ENCODE peak calls at places on chromosomes 3 and 15, in five cellular contexts. V, E, N, T and P are unnamed samples.
A peak's percentile ranks its signal among the peaks of the same experiment; 100 is the strongest.

GRCh38 chr15:22968356-22968755 is 11.8 kb downstream of the CYFIP1 start:
- DNase-seq in V (no peak), E (no peak), N (peak; percentile 77), T (no peak), P (no peak)

GRCh38 chr15:25439456-25439836 is 622 bp upstream of the UBE3A start:
- DNase-seq in V (peak; percentile 18), E (no peak), N (peak; percentile 2), T (no peak), P (no peak)

GRCh38 chr15:90818251-90819210 is 49.9 kb upstream of the FURIN start:
- DNase-seq in V (no peak), E (no peak), N (no peak), T (no peak), P (no peak)

GRCh38 chr15:40766906-40767837 is 2.6 kb upstream of the C15orf62 start:
- DNase-seq in V (no peak), E (no peak), N (no peak), T (no peak), P (no peak)

GRCh38 chr15:59366368-59367021 is 6.2 kb downstream of the MYO1E start:
- DNase-seq in V (no peak), E (no peak), N (no peak), T (no peak), P (no peak)

GRCh38 chr3:134067311-134068161 is 37.8 kb upstream of the SLCO2A1 start:
- DNase-seq in V (no peak), E (no peak), N (no peak), T (no peak), P (peak; percentile 76)

GRCh38 chr3:158471639-158472294 is 99.2 kb upstream of the MLF1 start:
- DNase-seq in V (no peak), E (no peak), N (no peak), T (no peak), P (no peak)

GRCh38 chr15:71152542-71152941 is 37.3 kb downstream of the THSD4 start:
- DNase-seq in V (no peak), E (no peak), N (no peak), T (no peak), P (no peak)

GRCh38 chr3:4061854-4062360 is 241.3 kb upstream of the SETMAR start:
- DNase-seq in V (no peak), E (no peak), N (no peak), T (no peak), P (no peak)

GRCh38 chr3:69250014-69250413 is 127.6 kb upstream of the LMOD3 start:
- DNase-seq in V (peak; percentile 88), E (peak; percentile 35), N (no peak), T (peak; percentile 64), P (no peak)

GRCh38 chr3:161700998-161701397 is 204.4 kb downstream of the OTOL1 start:
- DNase-seq in V (no peak), E (no peak), N (no peak), T (no peak), P (no peak)

GRCh38 chr15:77420610-77421369 is at the start of gene HMG20A:
- DNase-seq in V (peak; percentile 56), E (peak; percentile 20), N (peak; percentile 74), T (peak; percentile 82), P (peak; percentile 84)